ENCODE peak calls at places on chromosome 13, in ten cellular contexts. O is HT-29; G is CD4-positive, alpha-beta T cell; L is activated T-helper 2 cell treated with anti-CD3 and anti-CD28 coated beads, Interferon-gamma antibody, Interleukin-2, Interleukin-4, amounts not matched to agents 10 μg/mL and 5 μg/mL and 100 μg/mL, durations not matched to agents 14 hours and 24 hours and 36 hours; Y is stimulated activated CD4-positive, alpha-beta T cell treated with anti-CD3 and anti-CD28 coated beads, Interleukin-1b, Interleukin-23, amount 100 ng/mL, for 1 hour; I is activated T-helper 1 cell treated with Interleukin-2 at 50 U/mL for 16 hours; Q is endothelial cell; X is LoVo; U is T-cell; C is dorsolateral prefrontal cortex. R is an unnamed sample.

GRCh38 chr13:81048026-81048461 is 707.1 kb upstream of the SPRY2 start:
- DNase-seq in O (no peak), G (no peak), L (no peak), Y (no peak), I (no peak), Q (no peak), X (no peak), U (no peak), C (no peak), R (no peak)

GRCh38 chr13:23707674-23708073 is 137.5 kb downstream of the TNFRSF19 start:
- DNase-seq in O (peak; percentile 29), G (no peak), L (no peak), Y (no peak), I (no peak), Q (no peak), X (no peak), U (no peak), C (no peak), R (no peak)

GRCh38 chr13:113839536-113840204 is 24.2 kb downstream of the GAS6 start:
- DNase-seq in O (no peak), G (no peak), L (no peak), Y (no peak), I (no peak), Q (no peak), X (no peak), U (no peak), C (no peak), R (no peak)

GRCh38 chr13:34349091-34349722 is 531.3 kb downstream of the RFC3 start:
- DNase-seq in O (peak; percentile 59), G (no peak), L (no peak), Y (no peak), I (no peak), Q (no peak), X (no peak), U (no peak), C (peak; percentile 46), R (no peak)

GRCh38 chr13:26038931-26039475 is 12.8 kb downstream of the SHISA2 start:
- DNase-seq in O (no peak), G (no peak), L (no peak), Y (no peak), I (no peak), Q (no peak), X (no peak), U (no peak), C (no peak), R (no peak)

GRCh38 chr13:77028202-77028601 is 1.2 kb upstream of the FBXL3 start:
- DNase-seq in O (no peak), G (no peak), L (no peak), Y (no peak), I (no peak), Q (no peak), X (no peak), U (no peak), C (no peak), R (no peak)

GRCh38 chr13:33934343-33934742 is 116.4 kb downstream of the RFC3 start:
- DNase-seq in O (no peak), G (no peak), L (no peak), Y (no peak), I (no peak), Q (no peak), X (no peak), U (no peak), C (no peak), R (no peak)

GRCh38 chr13:110438211-110438610 is 123.3 kb downstream of the RAB20 start:
- DNase-seq in O (no peak), G (no peak), L (no peak), Y (no peak), I (no peak), Q (no peak), X (no peak), U (no peak), C (no peak), R (no peak)

GRCh38 chr13:24307211-24308067 is 1.9 kb upstream of the C1QTNF9 start:
- DNase-seq in O (peak; percentile 91), G (no peak), L (no peak), Y (no peak), I (no peak), Q (no peak), X (no peak), U (no peak), C (no peak), R (no peak)